ENCODE peak calls at places on chromosomes 13 and 19, in five cellular contexts. One of them, this sample, is unnamed.

GRCh38 chr13:77150651-77151050 is 123.7 kb upstream of the FBXL3 start:
- DNase-seq in nephron progenitor cell: no peak
- DNase-seq in cardiac fibroblast: no peak
- DNase-seq in stimulated activated CD8-positive, alpha-beta memory T cell treated with anti-CD3 and anti-CD28 coated beads, Interleukin-15, amount 100 ng/mL, for 24 hours: no peak
- DNase-seq in LoVo: no peak
- DNase-seq in this sample: no peak

GRCh38 chr19:45103200-45103624 is 10.2 kb downstream of the PPP1R37 start:
- DNase-seq in LoVo: no peak
- DNase-seq in stimulated activated CD8-positive, alpha-beta memory T cell treated with anti-CD3 and anti-CD28 coated beads, Interleukin-15, amount 100 ng/mL, for 24 hours: no peak
- DNase-seq in cardiac fibroblast: no peak
- DNase-seq in nephron progenitor cell: no peak
- DNase-seq in this sample: no peak

GRCh38 chr13:109336730-109337129 is 449.7 kb downstream of the IRS2 start:
- DNase-seq in LoVo: peak; percentile 46
- DNase-seq in nephron progenitor cell: no peak
- DNase-seq in stimulated activated CD8-positive, alpha-beta memory T cell treated with anti-CD3 and anti-CD28 coated beads, Interleukin-15, amount 100 ng/mL, for 24 hours: no peak
- DNase-seq in cardiac fibroblast: peak; percentile 90
- DNase-seq in this sample: peak; percentile 66

GRCh38 chr13:44474122-44474910 is 100.7 kb downstream of the SERP2 start:
- DNase-seq in LoVo: peak; percentile 49
- DNase-seq in stimulated activated CD8-positive, alpha-beta memory T cell treated with anti-CD3 and anti-CD28 coated beads, Interleukin-15, amount 100 ng/mL, for 24 hours: no peak
- DNase-seq in nephron progenitor cell: no peak
- DNase-seq in cardiac fibroblast: peak; percentile 25
- DNase-seq in this sample: no peak

GRCh38 chr13:51444922-51445321 is 7.9 kb downstream of the INTS6 start:
- DNase-seq in LoVo: no peak
- DNase-seq in cardiac fibroblast: peak; percentile 73
- DNase-seq in nephron progenitor cell: no peak
- DNase-seq in stimulated activated CD8-positive, alpha-beta memory T cell treated with anti-CD3 and anti-CD28 coated beads, Interleukin-15, amount 100 ng/mL, for 24 hours: no peak
- DNase-seq in this sample: no peak

GRCh38 chr19:38875656-38876345 is 2.3 kb downstream of the RINL start:
- DNase-seq in cardiac fibroblast: no peak
- DNase-seq in stimulated activated CD8-positive, alpha-beta memory T cell treated with anti-CD3 and anti-CD28 coated beads, Interleukin-15, amount 100 ng/mL, for 24 hours: no peak
- DNase-seq in LoVo: no peak
- DNase-seq in nephron progenitor cell: no peak
- DNase-seq in this sample: no peak

GRCh38 chr13:76917096-76917495 is 30.9 kb upstream of the KCTD12 start:
- DNase-seq in cardiac fibroblast: peak; percentile 28
- DNase-seq in LoVo: no peak
- DNase-seq in stimulated activated CD8-positive, alpha-beta memory T cell treated with anti-CD3 and anti-CD28 coated beads, Interleukin-15, amount 100 ng/mL, for 24 hours: no peak
- DNase-seq in nephron progenitor cell: no peak
- DNase-seq in this sample: no peak

GRCh38 chr19:38055040-38055439 is 148.0 kb downstream of the SIPA1L3 start:
- DNase-seq in cardiac fibroblast: no peak
- DNase-seq in nephron progenitor cell: peak; percentile 42
- DNase-seq in LoVo: no peak
- DNase-seq in stimulated activated CD8-positive, alpha-beta memory T cell treated with anti-CD3 and anti-CD28 coated beads, Interleukin-15, amount 100 ng/mL, for 24 hours: no peak
- DNase-seq in this sample: no peak

GRCh38 chr19:8367327-8368001 is 3.5 kb downstream of the ANGPTL4 start:
- DNase-seq in cardiac fibroblast: peak; percentile 97
- DNase-seq in LoVo: peak; percentile 79
- DNase-seq in nephron progenitor cell: peak; percentile 67
- DNase-seq in stimulated activated CD8-positive, alpha-beta memory T cell treated with anti-CD3 and anti-CD28 coated beads, Interleukin-15, amount 100 ng/mL, for 24 hours: no peak
- DNase-seq in this sample: peak; percentile 93

GRCh38 chr19:49295208-49295880 is 29.6 kb downstream of the SLC6A16 start:
- DNase-seq in LoVo: no peak
- DNase-seq in cardiac fibroblast: no peak
- DNase-seq in nephron progenitor cell: no peak
- DNase-seq in stimulated activated CD8-positive, alpha-beta memory T cell treated with anti-CD3 and anti-CD28 coated beads, Interleukin-15, amount 100 ng/mL, for 24 hours: no peak
- DNase-seq in this sample: no peak

GRCh38 chr19:54551950-54552912 is 21.4 kb upstream of the LILRA2 start:
- DNase-seq in stimulated activated CD8-positive, alpha-beta memory T cell treated with anti-CD3 and anti-CD28 coated beads, Interleukin-15, amount 100 ng/mL, for 24 hours: no peak
- DNase-seq in nephron progenitor cell: no peak
- DNase-seq in LoVo: no peak
- DNase-seq in cardiac fibroblast: no peak
- DNase-seq in this sample: no peak

GRCh38 chr13:35923347-35923746 is 207.8 kb downstream of the DCLK1 start:
- DNase-seq in nephron progenitor cell: no peak
- DNase-seq in LoVo: peak; percentile 16
- DNase-seq in cardiac fibroblast: peak; percentile 65
- DNase-seq in stimulated activated CD8-positive, alpha-beta memory T cell treated with anti-CD3 and anti-CD28 coated beads, Interleukin-15, amount 100 ng/mL, for 24 hours: no peak
- DNase-seq in this sample: no peak

GRCh38 chr13:113297370-113297871 is 382 bp downstream of the LAMP1 start:
- DNase-seq in cardiac fibroblast: peak; percentile 37
- DNase-seq in LoVo: no peak
- DNase-seq in nephron progenitor cell: no peak
- DNase-seq in stimulated activated CD8-positive, alpha-beta memory T cell treated with anti-CD3 and anti-CD28 coated beads, Interleukin-15, amount 100 ng/mL, for 24 hours: peak; percentile 12
- DNase-seq in this sample: no peak

GRCh38 chr19:18191640-18192062 is 1.4 kb upstream of the MPV17L2 start:
- DNase-seq in stimulated activated CD8-positive, alpha-beta memory T cell treated with anti-CD3 and anti-CD28 coated beads, Interleukin-15, amount 100 ng/mL, for 24 hours: no peak
- DNase-seq in cardiac fibroblast: no peak
- DNase-seq in LoVo: no peak
- DNase-seq in nephron progenitor cell: no peak
- DNase-seq in this sample: no peak

GRCh38 chr13:80030491-80030890 is 310.4 kb downstream of the SPRY2 start:
- DNase-seq in LoVo: peak; percentile 33
- DNase-seq in cardiac fibroblast: peak; percentile 59
- DNase-seq in nephron progenitor cell: no peak
- DNase-seq in stimulated activated CD8-positive, alpha-beta memory T cell treated with anti-CD3 and anti-CD28 coated beads, Interleukin-15, amount 100 ng/mL, for 24 hours: no peak
- DNase-seq in this sample: peak; percentile 56

GRCh38 chr19:14437578-14438140 is 4.6 kb downstream of the PKN1 start:
- DNase-seq in stimulated activated CD8-positive, alpha-beta memory T cell treated with anti-CD3 and anti-CD28 coated beads, Interleukin-15, amount 100 ng/mL, for 24 hours: no peak
- DNase-seq in nephron progenitor cell: no peak
- DNase-seq in cardiac fibroblast: peak; percentile 50
- DNase-seq in LoVo: no peak
- DNase-seq in this sample: no peak

GRCh38 chr13:95546919-95547318 is 5.6 kb upstream of the CLDN10 start:
- DNase-seq in nephron progenitor cell: no peak
- DNase-seq in LoVo: no peak
- DNase-seq in stimulated activated CD8-positive, alpha-beta memory T cell treated with anti-CD3 and anti-CD28 coated beads, Interleukin-15, amount 100 ng/mL, for 24 hours: no peak
- DNase-seq in cardiac fibroblast: no peak
- DNase-seq in this sample: no peak

GRCh38 chr13:36685912-36686311 is 12.1 kb downstream of the SERTM1 start:
- DNase-seq in nephron progenitor cell: no peak
- DNase-seq in stimulated activated CD8-positive, alpha-beta memory T cell treated with anti-CD3 and anti-CD28 coated beads, Interleukin-15, amount 100 ng/mL, for 24 hours: no peak
- DNase-seq in LoVo: no peak
- DNase-seq in cardiac fibroblast: peak; percentile 63
- DNase-seq in this sample: peak; percentile 56

GRCh38 chr13:87872813-87873212 is 201.6 kb downstream of the SLITRK5 start:
- DNase-seq in LoVo: no peak
- DNase-seq in cardiac fibroblast: no peak
- DNase-seq in stimulated activated CD8-positive, alpha-beta memory T cell treated with anti-CD3 and anti-CD28 coated beads, Interleukin-15, amount 100 ng/mL, for 24 hours: no peak
- DNase-seq in nephron progenitor cell: no peak
- DNase-seq in this sample: no peak

GRCh38 chr13:39881383-39881782 is 225.9 kb downstream of the COG6 start:
- DNase-seq in nephron progenitor cell: no peak
- DNase-seq in cardiac fibroblast: no peak
- DNase-seq in stimulated activated CD8-positive, alpha-beta memory T cell treated with anti-CD3 and anti-CD28 coated beads, Interleukin-15, amount 100 ng/mL, for 24 hours: no peak
- DNase-seq in LoVo: no peak
- DNase-seq in this sample: no peak

GRCh38 chr13:71374471-71375041 is 492.4 kb downstream of the DACH1 start:
- DNase-seq in stimulated activated CD8-positive, alpha-beta memory T cell treated with anti-CD3 and anti-CD28 coated beads, Interleukin-15, amount 100 ng/mL, for 24 hours: no peak
- DNase-seq in LoVo: no peak
- DNase-seq in nephron progenitor cell: no peak
- DNase-seq in cardiac fibroblast: peak; percentile 29
- DNase-seq in this sample: peak; percentile 91

GRCh38 chr13:27359203-27359821 is 65.1 kb upstream of the GTF3A start:
- DNase-seq in LoVo: peak; percentile 65
- DNase-seq in nephron progenitor cell: peak; percentile 75
- DNase-seq in cardiac fibroblast: peak; percentile 77
- DNase-seq in stimulated activated CD8-positive, alpha-beta memory T cell treated with anti-CD3 and anti-CD28 coated beads, Interleukin-15, amount 100 ng/mL, for 24 hours: no peak
- DNase-seq in this sample: peak; percentile 83

GRCh38 chr19:13241321-13242104 is 91.3 kb downstream of the IER2 start:
- DNase-seq in nephron progenitor cell: no peak
- DNase-seq in LoVo: no peak
- DNase-seq in stimulated activated CD8-positive, alpha-beta memory T cell treated with anti-CD3 and anti-CD28 coated beads, Interleukin-15, amount 100 ng/mL, for 24 hours: no peak
- DNase-seq in cardiac fibroblast: no peak
- DNase-seq in this sample: no peak

GRCh38 chr19:1648156-1648925 is 4.1 kb downstream of the TCF3 start:
- DNase-seq in stimulated activated CD8-positive, alpha-beta memory T cell treated with anti-CD3 and anti-CD28 coated beads, Interleukin-15, amount 100 ng/mL, for 24 hours: no peak
- DNase-seq in LoVo: no peak
- DNase-seq in nephron progenitor cell: no peak
- DNase-seq in cardiac fibroblast: no peak
- DNase-seq in this sample: no peak

GRCh38 chr19:8445488-8446001 is 770 bp downstream of the HNRNPM start:
- DNase-seq in LoVo: peak; percentile 26
- DNase-seq in nephron progenitor cell: peak; percentile 71
- DNase-seq in stimulated activated CD8-positive, alpha-beta memory T cell treated with anti-CD3 and anti-CD28 coated beads, Interleukin-15, amount 100 ng/mL, for 24 hours: peak; percentile 15
- DNase-seq in cardiac fibroblast: peak; percentile 36
- DNase-seq in this sample: no peak

GRCh38 chr13:27556109-27556508 is 64.2 kb downstream of the LNX2 start:
- DNase-seq in cardiac fibroblast: peak; percentile 88
- DNase-seq in LoVo: no peak
- DNase-seq in nephron progenitor cell: no peak
- DNase-seq in stimulated activated CD8-positive, alpha-beta memory T cell treated with anti-CD3 and anti-CD28 coated beads, Interleukin-15, amount 100 ng/mL, for 24 hours: no peak
- DNase-seq in this sample: no peak

GRCh38 chr13:112709825-112710783 is 20.3 kb downstream of the ATP11A start:
- DNase-seq in LoVo: no peak
- DNase-seq in cardiac fibroblast: no peak
- DNase-seq in stimulated activated CD8-positive, alpha-beta memory T cell treated with anti-CD3 and anti-CD28 coated beads, Interleukin-15, amount 100 ng/mL, for 24 hours: no peak
- DNase-seq in nephron progenitor cell: no peak
- DNase-seq in this sample: no peak

GRCh38 chr13:97856001-97856675 is 97.3 kb upstream of the IPO5 start:
- DNase-seq in LoVo: no peak
- DNase-seq in nephron progenitor cell: peak; percentile 17
- DNase-seq in stimulated activated CD8-positive, alpha-beta memory T cell treated with anti-CD3 and anti-CD28 coated beads, Interleukin-15, amount 100 ng/mL, for 24 hours: no peak
- DNase-seq in cardiac fibroblast: peak; percentile 82
- DNase-seq in this sample: no peak

GRCh38 chr19:55473201-55473600 is 3.2 kb upstream of the ZNF628 start:
- DNase-seq in nephron progenitor cell: no peak
- DNase-seq in stimulated activated CD8-positive, alpha-beta memory T cell treated with anti-CD3 and anti-CD28 coated beads, Interleukin-15, amount 100 ng/mL, for 24 hours: no peak
- DNase-seq in cardiac fibroblast: no peak
- DNase-seq in LoVo: no peak
- DNase-seq in this sample: no peak

GRCh38 chr13:51453959-51454703 is 1.3 kb upstream of the INTS6 start:
- DNase-seq in nephron progenitor cell: peak; percentile 27
- DNase-seq in stimulated activated CD8-positive, alpha-beta memory T cell treated with anti-CD3 and anti-CD28 coated beads, Interleukin-15, amount 100 ng/mL, for 24 hours: no peak
- DNase-seq in cardiac fibroblast: peak; percentile 44
- DNase-seq in LoVo: peak; percentile 12
- DNase-seq in this sample: no peak

GRCh38 chr13:23377603-23378002 is 55.9 kb downstream of the SACS start:
- DNase-seq in nephron progenitor cell: no peak
- DNase-seq in LoVo: no peak
- DNase-seq in cardiac fibroblast: no peak
- DNase-seq in stimulated activated CD8-positive, alpha-beta memory T cell treated with anti-CD3 and anti-CD28 coated beads, Interleukin-15, amount 100 ng/mL, for 24 hours: no peak
- DNase-seq in this sample: no peak

GRCh38 chr13:101291216-101291615 is 125.1 kb downstream of the NALCN start:
- DNase-seq in cardiac fibroblast: peak; percentile 21
- DNase-seq in LoVo: no peak
- DNase-seq in stimulated activated CD8-positive, alpha-beta memory T cell treated with anti-CD3 and anti-CD28 coated beads, Interleukin-15, amount 100 ng/mL, for 24 hours: no peak
- DNase-seq in nephron progenitor cell: no peak
- DNase-seq in this sample: no peak

GRCh38 chr13:110107568-110108347 is 199.2 kb downstream of the COL4A1 start:
- DNase-seq in cardiac fibroblast: peak; percentile 29
- DNase-seq in nephron progenitor cell: no peak
- DNase-seq in stimulated activated CD8-positive, alpha-beta memory T cell treated with anti-CD3 and anti-CD28 coated beads, Interleukin-15, amount 100 ng/mL, for 24 hours: no peak
- DNase-seq in LoVo: no peak
- DNase-seq in this sample: no peak

GRCh38 chr13:59543418-59543817 is 620.3 kb downstream of the DIAPH3 start:
- DNase-seq in cardiac fibroblast: no peak
- DNase-seq in LoVo: no peak
- DNase-seq in nephron progenitor cell: no peak
- DNase-seq in stimulated activated CD8-positive, alpha-beta memory T cell treated with anti-CD3 and anti-CD28 coated beads, Interleukin-15, amount 100 ng/mL, for 24 hours: no peak
- DNase-seq in this sample: no peak

GRCh38 chr13:98173431-98173921 is 3.6 kb downstream of the RNF113B start:
- DNase-seq in nephron progenitor cell: no peak
- DNase-seq in stimulated activated CD8-positive, alpha-beta memory T cell treated with anti-CD3 and anti-CD28 coated beads, Interleukin-15, amount 100 ng/mL, for 24 hours: no peak
- DNase-seq in cardiac fibroblast: peak; percentile 95
- DNase-seq in LoVo: peak; percentile 28
- DNase-seq in this sample: peak; percentile 89

GRCh38 chr13:64591981-64592380 is 2638.2 kb downstream of the PCDH9 start:
- DNase-seq in cardiac fibroblast: peak; percentile 42
- DNase-seq in stimulated activated CD8-positive, alpha-beta memory T cell treated with anti-CD3 and anti-CD28 coated beads, Interleukin-15, amount 100 ng/mL, for 24 hours: no peak
- DNase-seq in nephron progenitor cell: no peak
- DNase-seq in LoVo: no peak
- DNase-seq in this sample: no peak

GRCh38 chr19:16441661-16442071 is 30.1 kb downstream of the EPS15L1 start:
- DNase-seq in LoVo: no peak
- DNase-seq in stimulated activated CD8-positive, alpha-beta memory T cell treated with anti-CD3 and anti-CD28 coated beads, Interleukin-15, amount 100 ng/mL, for 24 hours: no peak
- DNase-seq in nephron progenitor cell: peak; percentile 45
- DNase-seq in cardiac fibroblast: no peak
- DNase-seq in this sample: peak; percentile 80

GRCh38 chr13:76965759-76966421 is 17.6 kb downstream of the ACOD1 start:
- DNase-seq in nephron progenitor cell: no peak
- DNase-seq in stimulated activated CD8-positive, alpha-beta memory T cell treated with anti-CD3 and anti-CD28 coated beads, Interleukin-15, amount 100 ng/mL, for 24 hours: no peak
- DNase-seq in cardiac fibroblast: peak; percentile 67
- DNase-seq in LoVo: no peak
- DNase-seq in this sample: peak; percentile 70

GRCh38 chr13:29454931-29455481 is 140.5 kb downstream of the SLC7A1 start:
- DNase-seq in cardiac fibroblast: peak; percentile 40
- DNase-seq in LoVo: peak; percentile 28
- DNase-seq in nephron progenitor cell: no peak
- DNase-seq in stimulated activated CD8-positive, alpha-beta memory T cell treated with anti-CD3 and anti-CD28 coated beads, Interleukin-15, amount 100 ng/mL, for 24 hours: no peak
- DNase-seq in this sample: peak; percentile 85